ENCODE peak calls at places on chromosomes 11 and 22, in six cellular contexts. F, X, G, R, W and O are unnamed samples.
A peak's percentile ranks its signal among the peaks of the same experiment; 100 is the strongest.

GRCh38 chr11:47248304-47248663 is 330 bp downstream of the ACP2 start:
- DNase-seq in F (no peak), X (no peak), G (no peak), R (no peak), W (no peak), O (no peak)

GRCh38 chr11:98456281-98456680 is 564.5 kb upstream of the CNTN5 start:
- DNase-seq in F (no peak), X (no peak), G (no peak), R (no peak), W (no peak), O (no peak)

GRCh38 chr11:59011672-59012071 is 72.4 kb downstream of the GLYATL1 start:
- DNase-seq in F (no peak), X (no peak), G (no peak), R (no peak), W (peak; percentile 6), O (no peak)

GRCh38 chr22:45503816-45504702 is 1.4 kb downstream of the FBLN1 start:
- DNase-seq in F (no peak), X (no peak), G (peak; percentile 72), R (no peak), W (no peak), O (peak; percentile 10)

GRCh38 chr22:28812491-28812890 is 12.1 kb upstream of the XBP1 start:
- DNase-seq in F (no peak), X (no peak), G (no peak), R (no peak), W (no peak), O (no peak)

GRCh38 chr22:21861856-21862255 is 5.6 kb downstream of the MAPK1 start:
- DNase-seq in F (no peak), X (no peak), G (no peak), R (no peak), W (no peak), O (no peak)

GRCh38 chr11:1305558-1306056 is 3.8 kb downstream of the TOLLIP start:
- DNase-seq in F (no peak), X (no peak), G (no peak), R (no peak), W (no peak), O (no peak)

GRCh38 chr11:130600616-130601015 is 152.2 kb downstream of the ADAMTS15 start:
- DNase-seq in F (no peak), X (no peak), G (no peak), R (no peak), W (no peak), O (no peak)

GRCh38 chr11:62260261-62260953 is 9.6 kb upstream of the SCGB2A2 start:
- DNase-seq in F (no peak), X (no peak), G (no peak), R (no peak), W (no peak), O (no peak)

GRCh38 chr11:62267576-62267975 is 2.4 kb upstream of the SCGB2A2 start:
- DNase-seq in F (no peak), X (no peak), G (no peak), R (peak; percentile 43), W (no peak), O (no peak)

GRCh38 chr11:62266558-62266957 is 3.4 kb upstream of the SCGB2A2 start:
- DNase-seq in F (no peak), X (no peak), G (no peak), R (peak; percentile 88), W (no peak), O (no peak)

GRCh38 chr11:62267050-62267449 is 2.9 kb upstream of the SCGB2A2 start:
- DNase-seq in F (no peak), X (no peak), G (no peak), R (peak; percentile 27), W (no peak), O (no peak)

GRCh38 chr11:62264004-62264403 is 6.0 kb upstream of the SCGB2A2 start:
- DNase-seq in F (no peak), X (no peak), G (no peak), R (peak; percentile 56), W (no peak), O (no peak)
- H3K27ac ChIP-seq in F (no peak overlapping the region), X (no peak overlapping the region), G (no peak overlapping the region), R (peak overlapping the region; percentile 14), W (no peak overlapping the region), O (peak overlapping the region; percentile 23)

GRCh38 chr22:24437091-24437490 is 9.7 kb downstream of the ADORA2A start:
- DNase-seq in F (no peak), X (no peak), G (no peak), R (no peak), W (no peak), O (no peak)

GRCh38 chr22:24440270-24440717 is 12.9 kb downstream of the ADORA2A start:
- DNase-seq in F (no peak), X (no peak), G (no peak), R (no peak), W (no peak), O (no peak)

GRCh38 chr22:24436553-24436952 is 9.2 kb downstream of the ADORA2A start:
- DNase-seq in F (no peak), X (no peak), G (no peak), R (no peak), W (no peak), O (no peak)

GRCh38 chr22:24435861-24436351 is 8.5 kb downstream of the ADORA2A start:
- DNase-seq in F (no peak), X (no peak), G (no peak), R (no peak), W (peak; percentile 45), O (no peak)

DNA sequence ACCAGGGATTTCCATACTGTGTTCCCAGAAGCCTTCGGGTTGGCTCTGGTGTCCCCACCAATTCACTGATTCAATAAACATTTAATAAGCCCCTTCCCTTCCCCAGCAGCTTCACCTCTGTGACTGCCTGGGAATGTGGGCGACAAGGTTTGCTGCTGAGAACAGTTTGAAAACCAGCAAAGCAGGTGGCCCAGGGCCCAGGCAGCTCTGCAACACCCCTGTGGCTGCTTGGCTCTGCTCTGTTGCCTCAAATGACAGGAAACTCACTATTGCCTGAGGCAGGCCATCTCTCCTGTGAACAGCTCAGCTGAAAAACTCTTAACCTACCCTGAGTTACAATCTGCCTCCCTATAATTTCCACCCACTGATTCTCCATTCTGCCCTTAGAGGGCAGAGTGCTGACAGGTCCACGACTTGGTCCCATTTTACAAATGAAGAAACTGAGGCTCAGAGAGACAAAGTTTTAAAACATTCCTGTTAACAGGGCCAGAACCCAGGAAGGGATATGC is 10.5 kb downstream of the ADORA2A start:
- DNase-seq in F (no peak), X (no peak), G (no peak), R (peak; percentile 63), W (no peak), O (no peak)
- H3K27ac ChIP-seq in F (no peak overlapping the region), X (no peak overlapping the region), G (no peak overlapping the region), R (no peak overlapping the region), W (no peak overlapping the region), O (no peak overlapping the region)

DNA sequence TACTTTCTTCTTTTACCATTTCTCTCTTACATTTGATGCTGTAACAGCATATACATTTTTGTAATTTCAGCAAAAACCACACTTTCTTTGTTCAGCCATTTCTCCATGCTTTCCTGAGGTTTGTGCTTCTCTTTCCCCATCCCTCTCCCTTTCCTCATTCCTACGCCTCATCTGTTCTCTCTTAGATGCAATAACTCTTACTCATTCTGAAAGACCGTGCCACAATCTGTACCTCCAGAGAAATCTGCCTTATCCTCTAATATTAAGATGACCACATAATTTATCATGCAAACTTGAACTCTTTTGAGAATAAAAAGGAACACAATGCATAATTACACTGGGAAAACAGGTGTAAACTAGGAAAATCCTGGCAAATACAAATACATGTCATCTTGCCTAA is 588.9 kb downstream of the JRKL start:
- DNase-seq in F (no peak), X (no peak), G (no peak), R (no peak), W (no peak), O (no peak)
- H3K27ac ChIP-seq in F (no peak overlapping the region), X (no peak overlapping the region), G (no peak overlapping the region), R (no peak overlapping the region), W (no peak overlapping the region), O (no peak overlapping the region)

GRCh38 chr22:38175206-38176118 is 6.2 kb downstream of the PLA2G6 start:
- DNase-seq in F (no peak), X (no peak), G (no peak), R (no peak), W (no peak), O (no peak)
- H3K27ac ChIP-seq in F (no peak overlapping the region), X (peak overlapping the region; percentile 87), G (peak overlapping the region; percentile 92), R (no peak overlapping the region), W (no peak overlapping the region), O (peak overlapping the region; percentile 100)

DNA sequence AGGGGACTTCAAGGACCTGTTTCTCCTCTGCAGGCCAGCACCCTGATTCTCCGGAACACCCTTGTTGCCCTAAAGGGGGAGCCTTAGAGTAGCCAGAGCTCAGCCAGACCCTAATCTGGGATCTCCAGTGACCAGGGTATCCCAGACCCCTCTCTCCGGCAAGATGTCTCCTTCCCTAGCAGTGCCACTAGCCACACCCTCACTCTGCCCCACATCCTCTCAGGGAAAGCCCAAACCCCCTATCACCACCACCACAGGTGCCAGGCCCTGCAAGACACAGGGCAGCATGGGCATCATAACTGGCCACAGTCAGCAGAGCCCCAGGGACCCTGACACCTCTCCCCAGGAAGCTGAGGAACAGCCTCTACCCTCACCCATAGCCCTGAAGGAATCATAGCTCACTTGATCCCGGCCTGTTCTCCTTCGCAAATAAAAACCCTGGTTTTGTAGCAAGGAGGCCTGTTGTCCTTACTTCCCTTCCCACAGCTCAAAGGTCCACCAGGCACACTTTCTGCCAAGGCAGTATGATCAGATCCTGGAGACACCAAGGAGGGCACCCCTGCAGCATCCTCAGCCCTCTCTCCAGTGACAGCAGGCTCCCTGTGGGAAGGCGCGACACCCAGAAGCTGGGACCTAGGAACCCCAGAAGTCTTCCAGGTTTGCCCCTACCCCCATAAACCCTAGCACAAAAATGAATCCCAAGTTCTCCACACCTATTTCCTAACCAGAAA is 4.6 kb downstream of the CFL1 start:
- DNase-seq in F (peak; percentile 40), X (no peak), G (no peak), R (no peak), W (no peak), O (no peak)
- H3K27ac ChIP-seq in F (peak overlapping the region; percentile 100), X (no peak overlapping the region), G (no peak overlapping the region), R (no peak overlapping the region), W (no peak overlapping the region), O (no peak overlapping the region)

DNA sequence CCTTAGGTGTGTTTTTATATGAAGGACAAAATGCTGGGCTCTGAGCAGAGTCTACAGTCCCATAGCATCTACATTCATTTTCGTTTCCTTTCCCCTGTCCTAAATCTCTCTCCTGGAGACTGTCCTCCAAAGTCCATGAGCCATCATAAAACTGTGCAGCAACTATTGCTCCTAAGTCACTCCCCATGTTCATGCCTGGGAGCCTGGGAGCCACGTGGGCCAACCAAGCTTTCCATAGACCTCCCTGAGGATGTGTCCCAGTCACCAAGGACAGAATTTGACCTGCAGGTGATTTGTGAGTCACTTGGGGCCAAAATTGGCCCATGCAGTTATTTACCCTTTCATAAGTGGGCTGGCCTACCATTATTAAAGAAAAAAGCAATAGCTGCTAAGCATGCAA is 28.7 kb downstream of the EHF start:
- DNase-seq in F (no peak), X (no peak), G (no peak), R (no peak), W (peak; percentile 67), O (no peak)
- H3K27ac ChIP-seq in F (no peak overlapping the region), X (no peak overlapping the region), G (no peak overlapping the region), R (no peak overlapping the region), W (no peak overlapping the region), O (peak overlapping the region; percentile 99)

DNA sequence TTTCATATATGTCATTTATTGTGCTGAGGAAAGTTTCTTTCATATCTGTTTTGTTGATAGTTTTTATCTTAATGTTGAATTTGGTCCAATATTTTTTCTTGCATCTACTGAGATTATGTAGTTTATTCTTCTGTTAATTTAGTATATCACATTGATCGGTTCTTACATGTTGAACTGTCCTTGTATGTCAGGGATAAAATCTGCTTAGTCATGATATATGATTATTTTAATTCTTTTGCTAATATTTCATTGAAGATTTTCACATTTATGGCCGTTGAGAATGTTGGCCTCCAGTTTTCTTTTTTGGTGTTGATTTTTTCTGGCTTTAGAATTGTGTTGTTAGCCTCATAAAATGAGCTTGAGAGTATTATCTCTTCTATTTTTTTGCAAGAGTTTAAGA is 31.2 kb upstream of the CHORDC1 start:
- DNase-seq in F (no peak), X (no peak), G (no peak), R (no peak), W (no peak), O (no peak)
- H3K27ac ChIP-seq in F (no peak overlapping the region), X (no peak overlapping the region), G (no peak overlapping the region), R (no peak overlapping the region), W (no peak overlapping the region), O (no peak overlapping the region)